ENCODE peak calls at places on chromosomes 3 and 15, in eight cellular contexts. A is tibial artery; H is right atrium auricular region; L is CD4-positive, alpha-beta T cell; J is A549; P is kidney epithelial cell; M is glutamatergic neuron; R is psoas muscle. S is an unnamed sample.

GRCh38 chr15:68319997-68320396 is 42.5 kb downstream of the FEM1B start:
- DNase-seq in R (peak; percentile 26), A (no peak), H (no peak), J (no peak), P (no peak), M (no peak), L (no peak), S (no peak)

GRCh38 chr15:28955686-28956421 is 70.1 kb downstream of the APBA2 start:
- DNase-seq in M (no peak), L (no peak), R (no peak), A (no peak), J (no peak), H (peak; percentile 40), P (no peak), S (no peak)

GRCh38 chr3:157204431-157204830 is 44.5 kb upstream of the CCNL1 start:
- DNase-seq in J (peak; percentile 29), M (no peak), H (no peak), P (no peak), R (no peak), A (no peak), L (no peak), S (peak; percentile 52)

GRCh38 chr3:114892880-114893279 is 254.2 kb downstream of the ZBTB20 start:
- DNase-seq in L (no peak), R (no peak), H (no peak), M (no peak), P (no peak), A (no peak), J (no peak), S (no peak)

GRCh38 chr15:43513550-43513949 is 3.9 kb upstream of the MAP1A start:
- DNase-seq in M (no peak), J (no peak), R (no peak), P (no peak), L (no peak), A (no peak), H (no peak), S (no peak)

GRCh38 chr3:30141178-30141581 is 465.2 kb upstream of the TGFBR2 start:
- DNase-seq in L (no peak), R (no peak), P (no peak), A (no peak), H (no peak), M (no peak), J (no peak), S (no peak)

GRCh38 chr3:186406669-186407635 is 44.9 kb upstream of the DGKG start:
- DNase-seq in P (no peak), R (peak; percentile 68), M (no peak), J (no peak), H (no peak), A (peak; percentile 80), L (no peak), S (no peak)

GRCh38 chr3:69865920-69866679 is 126.8 kb downstream of the MITF start:
- DNase-seq in L (no peak), R (no peak), H (peak; percentile 61), J (peak; percentile 65), P (peak; percentile 19), M (no peak), A (no peak), S (no peak)

GRCh38 chr3:11757929-11758328 is 88.8 kb downstream of the TAMM41 start:
- DNase-seq in M (no peak), J (no peak), R (no peak), P (no peak), H (no peak), L (no peak), A (no peak), S (no peak)

GRCh38 chr3:115695081-115695480 is 71.8 kb downstream of the GAP43 start:
- DNase-seq in P (no peak), L (no peak), R (no peak), H (no peak), J (no peak), A (no peak), M (no peak), S (no peak)

GRCh38 chr15:77527164-77527778 is 105.4 kb downstream of the LINGO1 start:
- DNase-seq in P (no peak), L (no peak), A (no peak), H (no peak), R (peak; percentile 35), J (no peak), M (no peak), S (no peak)
- TF ChIP-seq CTCF in P (no peak), L (no peak), A (no peak), H (no peak), R (no peak), J (no peak), M (no peak), S (no peak)

GRCh38 chr15:59376735-59377134 is 4.1 kb upstream of the MYO1E start:
- DNase-seq in M (no peak), R (no peak), L (no peak), J (peak; percentile 48), P (no peak), A (no peak), H (no peak), S (no peak)
- TF ChIP-seq CTCF in M (no peak), R (no peak), L (no peak), J (peak; percentile 56), P (peak; percentile 20), A (no peak), H (peak; percentile 32), S (peak; percentile 12)

GRCh38 chr3:195124378-195124985 is 146.5 kb downstream of the XXYLT1 start:
- DNase-seq in R (no peak), H (no peak), J (no peak), A (no peak), M (no peak), P (no peak), L (no peak), S (no peak)

GRCh38 chr3:195126073-195126605 is 144.8 kb downstream of the XXYLT1 start:
- DNase-seq in M (no peak), R (no peak), H (no peak), J (no peak), A (no peak), P (no peak), L (no peak), S (no peak)

GRCh38 chr3:195122261-195122660 is 148.7 kb downstream of the XXYLT1 start:
- DNase-seq in M (no peak), L (no peak), P (no peak), R (no peak), A (no peak), J (no peak), H (no peak), S (no peak)

GRCh38 chr3:195125646-195126045 is 145.3 kb downstream of the XXYLT1 start:
- DNase-seq in H (no peak), P (no peak), M (no peak), R (no peak), A (no peak), L (no peak), J (no peak), S (no peak)

DNA sequence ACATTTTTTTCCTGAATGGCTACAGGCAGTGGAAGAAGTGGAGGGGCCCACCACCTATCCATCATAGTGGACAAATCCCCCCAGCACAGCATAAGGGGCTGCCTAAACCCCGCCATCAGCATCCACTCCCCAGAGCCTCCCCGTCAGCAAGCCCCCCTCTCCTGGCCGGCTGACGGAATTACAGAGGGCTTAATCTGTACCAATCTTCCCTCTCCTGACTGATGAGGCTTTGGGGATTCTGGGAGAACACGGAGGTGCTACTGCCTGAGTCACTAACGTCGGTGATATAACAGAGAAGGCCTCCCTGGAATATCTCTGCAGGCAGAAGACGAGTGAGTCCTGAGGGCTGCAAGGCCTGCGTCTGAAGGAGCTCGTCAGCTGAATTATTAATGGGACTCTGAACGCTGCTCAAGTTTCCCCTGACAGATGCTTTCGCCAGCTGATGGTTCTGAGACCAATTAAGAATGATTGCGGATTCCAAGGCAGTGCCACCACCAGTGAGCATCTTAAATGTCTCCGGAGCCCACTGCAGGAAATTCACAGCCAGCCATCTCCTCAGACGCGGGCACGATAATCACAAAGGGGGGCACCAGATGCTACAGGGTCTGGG is 147.7 kb downstream of the XXYLT1 start:
- DNase-seq in L (no peak), M (peak; percentile 66), P (no peak), R (no peak), A (no peak), H (no peak), J (no peak), S (no peak)
- TF ChIP-seq CTCF in L (no peak), M (peak; percentile 47), P (peak; percentile 6), R (no peak), A (no peak), H (no peak), J (no peak), S (peak; percentile 14)

DNA sequence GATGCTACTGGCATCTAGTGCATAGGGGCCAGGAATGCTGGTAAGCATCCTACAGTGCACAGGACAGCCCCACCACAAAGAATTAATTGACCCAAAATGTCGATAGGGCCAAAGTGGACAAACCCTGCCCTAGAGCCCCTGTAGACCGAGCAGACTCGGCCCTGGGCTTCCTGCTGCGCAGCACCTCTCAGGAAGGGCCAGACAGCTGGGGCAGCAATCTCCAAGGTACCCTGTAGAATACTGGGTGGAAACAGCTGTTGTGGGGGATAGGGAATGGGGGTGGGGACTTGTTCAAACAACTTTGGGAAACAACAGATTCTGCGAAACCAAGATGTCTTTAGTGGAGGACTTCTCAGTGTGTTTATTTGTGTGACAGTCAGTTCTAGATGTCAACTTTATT is 67.1 kb downstream of the MRPL46 start:
- DNase-seq in P (no peak), L (no peak), H (no peak), J (no peak), A (no peak), M (no peak), R (no peak), S (no peak)
- TF ChIP-seq CTCF in P (no peak), L (no peak), H (no peak), J (no peak), A (no peak), M (no peak), R (no peak), S (no peak)

DNA sequence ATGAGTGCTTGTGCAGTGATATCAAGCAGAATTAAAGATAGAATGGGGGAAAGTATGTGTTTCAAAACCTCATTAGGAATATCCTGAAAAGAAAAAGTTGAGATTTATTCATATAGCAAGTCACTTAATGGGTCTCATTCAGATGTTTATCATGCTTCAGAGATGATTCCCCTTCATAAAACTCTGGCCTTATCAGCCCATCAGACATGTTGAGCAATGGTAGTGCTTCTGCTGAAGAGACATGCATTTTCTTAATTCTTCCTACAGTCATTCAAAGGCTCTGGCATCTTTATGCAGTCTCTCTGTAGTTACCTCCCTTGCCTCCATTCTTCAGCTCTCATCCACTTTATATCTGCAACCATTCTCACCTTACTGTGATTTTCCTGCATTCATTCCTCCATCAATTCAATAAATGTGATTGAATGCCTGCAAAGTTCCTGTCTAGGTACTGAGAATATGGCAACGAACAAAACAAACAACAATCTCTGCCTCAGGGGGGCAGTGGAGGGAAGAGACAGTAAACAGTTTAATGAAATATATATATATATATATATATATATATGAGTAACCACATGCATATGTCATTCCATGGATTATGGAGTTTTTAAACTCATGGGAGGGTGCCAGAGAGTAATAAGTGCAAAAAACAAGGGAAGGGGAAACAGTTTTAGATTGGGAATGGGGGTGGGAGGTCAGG is 138.5 kb downstream of the NECTIN3 start:
- DNase-seq in L (no peak), R (no peak), H (no peak), M (no peak), A (no peak), J (no peak), P (no peak), S (no peak)
- TF ChIP-seq CTCF in L (no peak), R (no peak), H (no peak), M (no peak), A (no peak), J (no peak), P (no peak), S (no peak)